ENCODE peak calls at places on chromosomes 12 and 14, in seven cellular contexts. T is BJ, K is MM.1S, X is H9, C is H4, D is left colon, S is neuronal stem cell. M is an unnamed sample.

GRCh38 chr12:113552760-113553159 is 81.1 kb upstream of the LHX5 start:
- DNase-seq in D (no peak), X (no peak), K (no peak), C (no peak), S (no peak), T (no peak), M (no peak)

GRCh38 chr14:67653651-67654280 is 20.7 kb downstream of the VTI1B start:
- DNase-seq in C (no peak), X (no peak), D (no peak), T (no peak), K (no peak), S (no peak), M (no peak)

GRCh38 chr12:2616763-2617162 is 178.0 kb upstream of the FKBP4 start:
- DNase-seq in K (no peak), X (no peak), C (no peak), T (no peak), D (no peak), S (no peak), M (no peak)

GRCh38 chr14:38400751-38401150 is 144.9 kb upstream of the CLEC14A start:
- DNase-seq in X (no peak), D (no peak), T (no peak), S (no peak), K (no peak), C (no peak), M (no peak)

GRCh38 chr14:48955857-48956256 is 630.3 kb downstream of the RPS29 start:
- DNase-seq in T (no peak), S (no peak), X (no peak), K (no peak), C (no peak), D (no peak), M (no peak)

GRCh38 chr12:95487024-95487423 is 13.1 kb downstream of the METAP2 start:
- DNase-seq in K (no peak), D (no peak), T (no peak), X (no peak), S (no peak), C (no peak), M (no peak)

GRCh38 chr12:62934799-62935674 is at the start of gene PPM1H:
- DNase-seq in D (peak), X (peak), C (peak), K (peak), T (no peak), S (peak), M (peak)

GRCh38 chr12:123813349-123813748 is 51.2 kb downstream of the DNAH10 start:
- DNase-seq in D (no peak), C (peak), X (no peak), T (no peak), S (no peak), K (no peak), M (no peak)

GRCh38 chr14:103943673-103944072 is 1.3 kb upstream of the RD3L start:
- DNase-seq in S (no peak), X (no peak), K (no peak), D (no peak), T (no peak), C (peak), M (no peak)

GRCh38 chr12:5556033-5556614 is 124.2 kb downstream of the NTF3 start:
- DNase-seq in K (no peak), C (no peak), T (no peak), S (no peak), X (peak), D (no peak), M (no peak)

GRCh38 chr12:99810718-99811593 is 163.4 kb downstream of the GARIN6 start:
- DNase-seq in D (no peak), S (no peak), K (peak), C (peak), T (no peak), X (no peak), M (no peak)

GRCh38 chr14:24381363-24382102 is 13.5 kb downstream of the NFATC4 start:
- DNase-seq in K (no peak), S (no peak), T (no peak), C (no peak), D (no peak), X (no peak), M (no peak)

GRCh38 chr14:42222924-42223471 is 616.3 kb downstream of the LRFN5 start:
- DNase-seq in S (no peak), X (no peak), T (peak), K (peak), D (no peak), C (peak), M (no peak)

M was measured in prostate gland.